ENCODE peak calls at places on chromosome 5, in six cellular contexts. One of them, this sample, is unnamed.

GRCh38 chr5:121949885-121950284 is 11.9 kb upstream of the SRFBP1 start:
- DNase-seq in CD8-positive, alpha-beta T cell: no peak
- DNase-seq in A673: peak; percentile 69
- DNase-seq in Peyer's patch: peak; percentile 49
- DNase-seq in tibial artery: no peak
- DNase-seq in heart right ventricle: peak; percentile 16
- DNase-seq in this sample: peak; percentile 20

GRCh38 chr5:31854625-31855526 is 215.9 kb downstream of the PDZD2 start:
- DNase-seq in Peyer's patch: no peak
- DNase-seq in CD8-positive, alpha-beta T cell: no peak
- DNase-seq in tibial artery: no peak
- DNase-seq in A673: peak; percentile 27
- DNase-seq in heart right ventricle: peak; percentile 65
- DNase-seq in this sample: peak; percentile 66

GRCh38 chr5:14671414-14671813 is 6.9 kb downstream of the OTULIN start:
- DNase-seq in heart right ventricle: no peak
- DNase-seq in A673: no peak
- DNase-seq in Peyer's patch: no peak
- DNase-seq in tibial artery: no peak
- DNase-seq in CD8-positive, alpha-beta T cell: no peak
- DNase-seq in this sample: no peak

GRCh38 chr5:3594514-3595101 is 1.0 kb upstream of the IRX1 start:
- DNase-seq in tibial artery: peak; percentile 13
- DNase-seq in A673: no peak
- DNase-seq in Peyer's patch: peak; percentile 30
- DNase-seq in CD8-positive, alpha-beta T cell: no peak
- DNase-seq in heart right ventricle: no peak
- DNase-seq in this sample: no peak

GRCh38 chr5:135236187-135236835 is 162.7 kb downstream of the MACROH2A1 start:
- DNase-seq in tibial artery: no peak
- DNase-seq in Peyer's patch: peak; percentile 7
- DNase-seq in A673: no peak
- DNase-seq in CD8-positive, alpha-beta T cell: no peak
- DNase-seq in heart right ventricle: no peak
- DNase-seq in this sample: no peak

GRCh38 chr5:139765040-139765408 is 30.6 kb upstream of the PSD2 start:
- DNase-seq in tibial artery: no peak
- DNase-seq in Peyer's patch: no peak
- DNase-seq in heart right ventricle: no peak
- DNase-seq in CD8-positive, alpha-beta T cell: no peak
- DNase-seq in A673: no peak
- DNase-seq in this sample: no peak

GRCh38 chr5:95638632-95639031 is 7.9 kb upstream of the RFESD start:
- DNase-seq in A673: no peak
- DNase-seq in tibial artery: no peak
- DNase-seq in heart right ventricle: no peak
- DNase-seq in Peyer's patch: no peak
- DNase-seq in CD8-positive, alpha-beta T cell: no peak
- DNase-seq in this sample: no peak

GRCh38 chr5:157464518-157465171 is 4.6 kb downstream of the NIPAL4 start:
- DNase-seq in A673: peak; percentile 68
- DNase-seq in tibial artery: peak; percentile 71
- DNase-seq in heart right ventricle: no peak
- DNase-seq in Peyer's patch: peak; percentile 58
- DNase-seq in CD8-positive, alpha-beta T cell: no peak
- DNase-seq in this sample: no peak

GRCh38 chr5:17094830-17095229 is 122.6 kb upstream of the BASP1 start:
- DNase-seq in heart right ventricle: no peak
- DNase-seq in tibial artery: no peak
- DNase-seq in Peyer's patch: no peak
- DNase-seq in CD8-positive, alpha-beta T cell: no peak
- DNase-seq in A673: peak; percentile 70
- DNase-seq in this sample: no peak

DNA sequence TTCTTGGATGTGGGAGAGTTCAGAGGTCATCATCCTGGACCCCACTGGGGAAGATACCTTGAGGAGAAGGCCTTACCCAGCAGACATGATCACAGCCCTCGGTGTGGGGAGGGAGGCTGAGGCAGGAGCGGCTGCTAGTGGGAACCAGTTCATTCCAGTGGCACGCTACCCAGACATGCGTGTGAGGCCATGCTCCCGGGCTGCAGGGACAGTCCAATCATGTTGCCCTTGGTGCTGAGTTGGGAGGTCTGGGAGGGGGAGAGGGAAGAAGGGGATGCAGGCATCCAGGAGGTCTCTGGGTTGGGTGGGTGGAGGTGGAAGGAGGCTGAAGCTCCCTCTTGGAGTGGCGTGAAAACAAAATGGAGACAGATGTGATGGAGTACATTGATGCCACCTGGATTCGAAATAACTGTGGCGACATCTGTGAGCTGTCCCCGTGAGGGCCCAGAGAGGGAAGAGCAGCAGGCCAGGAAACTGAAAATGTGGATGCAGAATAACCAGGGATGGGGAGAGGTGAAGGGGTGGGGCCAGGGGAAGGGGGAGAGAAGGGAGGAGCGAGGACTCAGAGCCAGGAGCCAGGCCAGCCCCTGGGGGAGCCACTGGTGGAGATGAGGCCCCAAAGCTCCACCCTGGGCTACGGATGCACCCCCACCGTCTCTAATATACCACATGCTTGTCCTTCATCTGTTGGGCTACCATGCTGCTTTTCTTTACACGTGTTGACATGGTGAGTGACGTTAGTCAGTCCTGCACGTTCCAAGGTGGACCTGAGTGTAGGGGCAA is 16.2 kb downstream of the NDUFS6 start:
- DNase-seq in A673: no peak
- DNase-seq in tibial artery: no peak
- DNase-seq in CD8-positive, alpha-beta T cell: no peak
- DNase-seq in Peyer's patch: no peak
- DNase-seq in heart right ventricle: no peak
- DNase-seq in this sample: no peak
- H3K27ac ChIP-seq in A673: no peak overlapping the region
- H3K27ac ChIP-seq in tibial artery: no peak overlapping the region
- H3K27ac ChIP-seq in CD8-positive, alpha-beta T cell: no peak overlapping the region
- H3K27ac ChIP-seq in Peyer's patch: no peak overlapping the region
- H3K27ac ChIP-seq in heart right ventricle: no peak overlapping the region
- H3K27ac ChIP-seq in this sample: no peak overlapping the region

DNA sequence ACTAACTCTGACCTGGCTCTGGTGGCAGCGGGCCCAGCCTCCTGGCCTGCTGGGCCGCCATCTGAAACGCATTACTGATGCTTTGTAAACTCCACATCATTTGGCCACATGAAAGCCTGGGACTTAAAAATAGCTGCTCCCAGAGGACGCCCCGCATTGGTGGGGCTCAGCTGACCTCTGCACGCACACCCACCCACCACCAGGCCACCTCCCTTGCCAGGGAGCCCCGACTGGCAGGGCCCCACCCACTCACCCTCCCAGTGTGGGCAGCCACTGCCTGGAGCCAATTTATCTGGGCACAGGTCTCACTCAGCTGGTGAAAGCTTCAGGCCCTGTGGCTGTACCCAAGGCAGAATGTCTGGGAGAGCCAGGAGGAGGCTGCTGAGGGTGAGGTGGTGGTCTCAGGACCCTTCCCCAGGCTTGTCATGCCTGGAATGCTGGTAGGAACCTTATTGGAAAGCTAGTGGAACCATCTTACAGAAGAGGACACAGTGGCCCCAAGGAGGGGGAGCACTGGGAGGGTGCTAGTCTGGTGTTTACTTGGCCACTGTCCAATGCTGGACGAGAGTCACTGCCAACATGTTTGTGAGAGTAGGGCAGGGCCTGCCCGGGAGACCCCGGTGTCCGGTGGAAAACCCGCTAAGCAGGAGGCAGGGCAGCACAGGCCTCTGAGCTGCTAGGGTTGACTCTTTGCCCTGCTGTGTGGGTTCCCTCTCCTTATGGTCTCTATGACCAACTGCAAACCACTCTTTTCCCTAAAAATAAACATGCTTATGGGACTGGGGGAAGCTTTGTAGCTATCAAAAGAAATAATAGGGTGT is 10.9 kb downstream of the TCF7 start:
- DNase-seq in Peyer's patch: no peak
- DNase-seq in tibial artery: peak; percentile 52
- DNase-seq in A673: no peak
- DNase-seq in heart right ventricle: peak; percentile 53
- DNase-seq in CD8-positive, alpha-beta T cell: no peak
- DNase-seq in this sample: peak; percentile 69
- H3K27ac ChIP-seq in Peyer's patch: peak overlapping the region; percentile 53
- H3K27ac ChIP-seq in tibial artery: peak overlapping the region; percentile 57
- H3K27ac ChIP-seq in A673: no peak overlapping the region
- H3K27ac ChIP-seq in heart right ventricle: no peak overlapping the region
- H3K27ac ChIP-seq in CD8-positive, alpha-beta T cell: peak overlapping the region; percentile 64
- H3K27ac ChIP-seq in this sample: peak overlapping the region; percentile 21

GRCh38 chr5:119954106-119954505 is 324.7 kb downstream of the FAM170A start:
- DNase-seq in heart right ventricle: no peak
- DNase-seq in tibial artery: no peak
- DNase-seq in A673: no peak
- DNase-seq in Peyer's patch: no peak
- DNase-seq in CD8-positive, alpha-beta T cell: no peak
- DNase-seq in this sample: no peak
- H3K27ac ChIP-seq in heart right ventricle: no peak overlapping the region
- H3K27ac ChIP-seq in tibial artery: no peak overlapping the region
- H3K27ac ChIP-seq in A673: no peak overlapping the region
- H3K27ac ChIP-seq in Peyer's patch: no peak overlapping the region
- H3K27ac ChIP-seq in CD8-positive, alpha-beta T cell: no peak overlapping the region
- H3K27ac ChIP-seq in this sample: no peak overlapping the region

DNA sequence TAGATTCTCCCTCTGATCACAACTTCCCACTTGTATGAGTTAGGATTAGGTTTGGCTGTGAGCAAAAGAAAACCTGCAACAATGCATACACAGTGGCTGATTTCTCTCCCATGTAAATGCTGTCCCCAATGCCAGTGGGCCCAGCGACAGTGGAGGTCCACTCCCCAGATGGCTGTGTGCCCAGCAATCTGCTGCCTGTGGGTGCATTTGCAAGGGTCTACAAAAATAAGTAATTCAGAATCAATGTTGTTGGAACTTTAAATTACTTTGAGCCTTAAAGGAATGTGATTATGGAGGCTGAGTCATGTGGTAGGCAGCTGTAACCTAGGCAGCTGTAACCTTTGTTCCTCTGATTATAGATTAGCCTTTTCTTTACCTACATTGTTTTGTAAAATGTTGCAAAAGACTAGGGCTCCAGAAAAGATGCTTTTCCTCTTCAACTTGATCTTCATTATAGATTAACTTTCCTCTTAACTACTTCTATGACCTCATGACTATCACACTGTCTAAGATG is 14.2 kb upstream of the MXD3 start:
- DNase-seq in heart right ventricle: no peak
- DNase-seq in CD8-positive, alpha-beta T cell: no peak
- DNase-seq in tibial artery: no peak
- DNase-seq in Peyer's patch: no peak
- DNase-seq in A673: no peak
- DNase-seq in this sample: no peak
- H3K27ac ChIP-seq in heart right ventricle: no peak overlapping the region
- H3K27ac ChIP-seq in CD8-positive, alpha-beta T cell: no peak overlapping the region
- H3K27ac ChIP-seq in tibial artery: no peak overlapping the region
- H3K27ac ChIP-seq in Peyer's patch: no peak overlapping the region
- H3K27ac ChIP-seq in A673: no peak overlapping the region
- H3K27ac ChIP-seq in this sample: no peak overlapping the region

GRCh38 chr5:148381906-148382305 is 1.9 kb upstream of the FBXO38 start:
- DNase-seq in tibial artery: no peak
- DNase-seq in Peyer's patch: no peak
- DNase-seq in A673: no peak
- DNase-seq in CD8-positive, alpha-beta T cell: no peak
- DNase-seq in heart right ventricle: no peak
- DNase-seq in this sample: no peak

GRCh38 chr5:148374693-148375360 is 8.9 kb upstream of the FBXO38 start:
- DNase-seq in A673: peak; percentile 69
- DNase-seq in tibial artery: peak; percentile 28
- DNase-seq in heart right ventricle: no peak
- DNase-seq in CD8-positive, alpha-beta T cell: no peak
- DNase-seq in Peyer's patch: peak; percentile 52
- DNase-seq in this sample: no peak

GRCh38 chr5:148379340-148379739 is 4.4 kb upstream of the FBXO38 start:
- DNase-seq in tibial artery: no peak
- DNase-seq in Peyer's patch: no peak
- DNase-seq in CD8-positive, alpha-beta T cell: no peak
- DNase-seq in heart right ventricle: no peak
- DNase-seq in A673: no peak
- DNase-seq in this sample: no peak

GRCh38 chr5:148376198-148376597 is 7.6 kb upstream of the FBXO38 start:
- DNase-seq in tibial artery: no peak
- DNase-seq in CD8-positive, alpha-beta T cell: no peak
- DNase-seq in Peyer's patch: no peak
- DNase-seq in heart right ventricle: no peak
- DNase-seq in A673: no peak
- DNase-seq in this sample: no peak

DNA sequence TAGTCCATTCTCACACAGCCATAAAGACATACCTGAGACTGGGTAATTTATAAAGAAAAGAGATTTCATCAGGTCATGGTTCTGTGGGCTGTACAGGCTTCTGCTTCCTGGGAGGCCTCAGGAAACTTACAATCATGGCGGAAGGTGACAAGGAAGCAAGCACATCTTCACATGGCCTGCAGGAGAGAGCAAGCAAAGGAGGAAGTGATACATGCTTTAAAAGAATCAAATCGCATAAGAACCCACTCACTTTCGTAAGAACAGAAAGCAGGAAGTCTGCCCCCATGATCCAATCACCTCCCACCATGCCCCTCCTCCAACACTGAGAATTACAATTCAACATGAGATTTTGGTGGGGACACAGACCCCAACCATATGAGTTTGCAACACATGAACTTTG is 5.1 kb upstream of the FBXO38 start:
- DNase-seq in A673: no peak
- DNase-seq in tibial artery: no peak
- DNase-seq in Peyer's patch: no peak
- DNase-seq in CD8-positive, alpha-beta T cell: no peak
- DNase-seq in heart right ventricle: no peak
- DNase-seq in this sample: no peak
- H3K27ac ChIP-seq in A673: no peak overlapping the region
- H3K27ac ChIP-seq in tibial artery: no peak overlapping the region
- H3K27ac ChIP-seq in Peyer's patch: no peak overlapping the region
- H3K27ac ChIP-seq in CD8-positive, alpha-beta T cell: no peak overlapping the region
- H3K27ac ChIP-seq in heart right ventricle: no peak overlapping the region
- H3K27ac ChIP-seq in this sample: no peak overlapping the region

GRCh38 chr5:151612689-151613427 is 21.7 kb upstream of the FAT2 start:
- DNase-seq in tibial artery: no peak
- DNase-seq in heart right ventricle: no peak
- DNase-seq in A673: no peak
- DNase-seq in CD8-positive, alpha-beta T cell: no peak
- DNase-seq in Peyer's patch: no peak
- DNase-seq in this sample: no peak
- H3K27ac ChIP-seq in tibial artery: no peak overlapping the region
- H3K27ac ChIP-seq in heart right ventricle: no peak overlapping the region
- H3K27ac ChIP-seq in A673: no peak overlapping the region
- H3K27ac ChIP-seq in CD8-positive, alpha-beta T cell: peak overlapping the region; percentile 13
- H3K27ac ChIP-seq in Peyer's patch: no peak overlapping the region
- H3K27ac ChIP-seq in this sample: no peak overlapping the region

GRCh38 chr5:173864126-173865075 is 23.7 kb upstream of the CPEB4 start:
- DNase-seq in heart right ventricle: peak; percentile 18
- DNase-seq in tibial artery: peak; percentile 50
- DNase-seq in Peyer's patch: no peak
- DNase-seq in CD8-positive, alpha-beta T cell: no peak
- DNase-seq in A673: no peak
- DNase-seq in this sample: no peak
- H3K27ac ChIP-seq in heart right ventricle: no peak overlapping the region
- H3K27ac ChIP-seq in tibial artery: no peak overlapping the region
- H3K27ac ChIP-seq in Peyer's patch: no peak overlapping the region
- H3K27ac ChIP-seq in CD8-positive, alpha-beta T cell: no peak overlapping the region
- H3K27ac ChIP-seq in A673: no peak overlapping the region
- H3K27ac ChIP-seq in this sample: no peak overlapping the region

This sample was measured in ovary.